ENCODE peak calls at places on chromosomes 3 and 15, in five cellular contexts. K is GM12878, T is H1, Q is HepG2, X is K562. P is an unnamed sample.

GRCh38 chr3:103712320-103713008 is 1277.6 kb downstream of the ZPLD1 start:
- DNase-seq in K (no peak), T (no peak), Q (no peak), X (no peak), P (no peak)

GRCh38 chr15:76286231-76286879 is 24.9 kb downstream of the ETFA start:
- DNase-seq in K (peak), T (no peak), Q (no peak), X (no peak), P (peak)

GRCh38 chr3:186506846-186507245 is 37.3 kb downstream of the CRYGS start:
- DNase-seq in K (no peak), T (no peak), Q (no peak), X (no peak), P (no peak)

GRCh38 chr15:28004143-28005003 is 94.7 kb downstream of the OCA2 start:
- DNase-seq in K (no peak), T (no peak), Q (no peak), X (no peak), P (no peak)

GRCh38 chr15:96058103-96058851 is 272.2 kb upstream of the NR2F2 start:
- DNase-seq in K (peak), T (no peak), Q (no peak), X (no peak), P (no peak)

GRCh38 chr3:133734305-133734704 is 11.9 kb upstream of the TF start:
- DNase-seq in K (no peak), T (no peak), Q (no peak), X (no peak), P (no peak)

GRCh38 chr15:92809880-92810361 is 90.2 kb upstream of the CHD2 start:
- DNase-seq in K (no peak), T (no peak), Q (no peak), X (no peak), P (no peak)

GRCh38 chr15:75065851-75066509 is 42.6 kb downstream of the PPCDC start:
- DNase-seq in K (no peak), T (no peak), Q (peak), X (peak), P (no peak)

GRCh38 chr15:75836953-75837321 is 6.3 kb upstream of the UBE2Q2 start:
- DNase-seq in K (peak), T (no peak), Q (no peak), X (no peak), P (peak)

GRCh38 chr15:80777137-80777536 is 2.0 kb upstream of the CEMIP start:
- DNase-seq in K (no peak), T (no peak), Q (no peak), X (no peak), P (no peak)

GRCh38 chr3:172517859-172518466 is 5.3 kb downstream of the TNFSF10 start:
- DNase-seq in K (no peak), T (no peak), Q (no peak), X (no peak), P (no peak)

GRCh38 chr3:25945836-25946235 is 155.9 kb downstream of the OXSM start:
- DNase-seq in K (no peak), T (no peak), Q (no peak), X (no peak), P (no peak)

GRCh38 chr15:48675436-48675835 is 29.9 kb upstream of the FBN1 start:
- DNase-seq in K (no peak), T (no peak), Q (no peak), X (no peak), P (no peak)

GRCh38 chr3:125207507-125207906 is 5.0 kb downstream of the SLC12A8 start:
- DNase-seq in K (no peak), T (no peak), Q (no peak), X (no peak), P (no peak)

DNA sequence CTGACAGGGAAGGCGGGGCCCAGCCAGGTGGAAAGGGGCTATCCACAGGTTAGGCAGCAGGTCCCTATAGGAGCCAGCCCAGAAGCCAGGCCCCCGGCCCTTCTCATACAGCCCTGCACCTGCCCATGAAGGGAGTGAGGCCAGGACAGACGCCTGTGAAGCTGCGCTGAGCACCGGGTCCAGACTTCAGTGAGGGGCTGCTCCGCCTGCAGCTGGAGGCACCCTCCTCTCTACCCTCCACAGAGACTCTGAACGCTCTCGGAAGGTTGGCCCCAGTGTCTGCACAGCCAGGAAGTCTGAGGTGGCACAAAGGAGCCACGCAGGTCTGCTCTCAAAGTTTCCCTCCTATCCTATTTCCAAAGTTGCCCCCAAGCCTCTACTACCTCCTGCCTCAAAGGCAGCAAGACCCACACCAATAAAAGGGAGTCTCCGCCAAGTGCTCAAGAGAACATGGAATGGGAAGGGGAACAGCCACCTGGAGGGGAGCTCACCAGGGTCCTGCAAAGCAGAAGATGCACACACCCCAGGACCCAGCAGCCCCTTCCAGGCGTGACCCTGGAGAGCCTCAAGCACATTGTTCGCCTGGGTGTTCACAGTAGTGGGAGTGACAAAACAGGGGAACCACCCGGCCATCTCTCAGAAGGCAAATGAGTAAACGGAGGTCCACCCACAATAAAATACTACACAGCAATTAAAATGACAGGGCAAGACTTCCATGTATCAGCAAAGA is 19.5 kb downstream of the XXYLT1 start:
- DNase-seq in K (no peak), T (no peak), Q (no peak), X (no peak), P (no peak)
- TF ChIP-seq TAF1 in K (no peak), T (no peak), Q (no peak), X (no peak), P (no peak)

DNA sequence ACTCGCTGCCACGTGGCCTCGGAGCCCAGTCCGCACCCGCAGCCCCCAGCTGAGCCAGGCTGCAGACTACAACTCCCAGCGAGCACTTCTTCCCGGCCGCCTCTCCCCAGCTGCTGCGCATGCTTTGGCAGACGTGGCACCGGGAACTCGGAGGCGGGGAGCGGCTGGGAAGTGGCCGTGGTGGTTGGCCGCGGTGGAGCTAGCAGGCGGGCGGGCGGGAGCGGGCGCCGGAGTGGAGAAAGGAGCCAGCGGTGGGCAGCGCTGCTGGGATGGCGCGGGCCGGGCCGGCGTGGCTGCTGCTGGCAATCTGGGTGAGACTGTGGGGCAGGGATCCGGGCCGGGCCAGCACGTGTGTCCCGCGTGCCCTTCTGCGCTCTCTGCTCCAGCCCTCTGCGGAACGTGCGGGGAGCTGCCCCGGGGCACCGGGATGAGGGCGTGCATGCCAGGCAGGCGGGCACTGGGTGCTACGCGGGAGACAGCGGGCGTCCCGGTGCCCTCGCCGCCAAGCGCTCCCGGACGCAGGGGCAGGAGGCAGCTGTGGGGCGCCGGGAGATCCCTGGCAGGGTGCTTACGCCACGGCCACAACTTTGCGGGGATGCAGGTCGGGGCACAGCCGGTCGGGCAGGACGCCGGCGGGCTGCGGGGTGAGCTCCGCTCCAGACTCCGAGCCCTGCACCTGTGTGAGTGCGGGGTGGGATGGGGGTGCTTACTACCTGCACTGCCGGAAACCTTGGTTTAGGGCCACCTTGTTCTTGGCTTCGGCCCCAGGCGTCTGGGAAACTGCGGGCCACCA is at the start of gene PDIA5:
- DNase-seq in K (peak), T (peak), Q (peak), X (peak), P (peak)
- TF ChIP-seq POLR2AphosphoS5 in K (no peak), T (peak), Q (peak), X (no peak), P (peak)

DNA sequence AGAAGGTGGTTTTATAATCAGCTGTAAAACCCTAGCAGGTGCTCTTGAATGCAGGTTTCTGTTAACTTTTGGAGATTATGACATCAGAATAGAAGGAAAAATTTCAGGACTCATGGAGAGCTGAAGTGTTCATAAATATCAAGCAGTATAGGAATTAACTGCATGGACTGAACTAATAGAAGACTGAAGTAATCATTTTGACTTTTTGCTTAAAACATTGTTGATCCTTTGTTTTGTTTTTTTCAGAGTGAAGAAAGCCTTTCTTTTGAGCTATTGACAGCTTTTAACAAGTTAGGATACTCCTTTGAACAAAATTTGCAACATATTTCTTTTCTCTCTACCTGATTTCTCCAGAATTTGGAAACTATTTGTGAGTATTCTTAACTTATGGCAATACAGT is 70.6 kb upstream of the DAZL start:
- DNase-seq in K (no peak), T (no peak), Q (no peak), X (no peak), P (no peak)
- TF ChIP-seq TAF1 in K (no peak), T (no peak), Q (no peak), X (no peak), P (no peak)

GRCh38 chr3:3296858-3297430 is 117.5 kb upstream of the CRBN start:
- DNase-seq in K (no peak), T (no peak), Q (no peak), X (no peak), P (no peak)
- TF ChIP-seq POLR2AphosphoS5 in K (no peak), T (no peak), Q (no peak), X (no peak), P (no peak)

DNA sequence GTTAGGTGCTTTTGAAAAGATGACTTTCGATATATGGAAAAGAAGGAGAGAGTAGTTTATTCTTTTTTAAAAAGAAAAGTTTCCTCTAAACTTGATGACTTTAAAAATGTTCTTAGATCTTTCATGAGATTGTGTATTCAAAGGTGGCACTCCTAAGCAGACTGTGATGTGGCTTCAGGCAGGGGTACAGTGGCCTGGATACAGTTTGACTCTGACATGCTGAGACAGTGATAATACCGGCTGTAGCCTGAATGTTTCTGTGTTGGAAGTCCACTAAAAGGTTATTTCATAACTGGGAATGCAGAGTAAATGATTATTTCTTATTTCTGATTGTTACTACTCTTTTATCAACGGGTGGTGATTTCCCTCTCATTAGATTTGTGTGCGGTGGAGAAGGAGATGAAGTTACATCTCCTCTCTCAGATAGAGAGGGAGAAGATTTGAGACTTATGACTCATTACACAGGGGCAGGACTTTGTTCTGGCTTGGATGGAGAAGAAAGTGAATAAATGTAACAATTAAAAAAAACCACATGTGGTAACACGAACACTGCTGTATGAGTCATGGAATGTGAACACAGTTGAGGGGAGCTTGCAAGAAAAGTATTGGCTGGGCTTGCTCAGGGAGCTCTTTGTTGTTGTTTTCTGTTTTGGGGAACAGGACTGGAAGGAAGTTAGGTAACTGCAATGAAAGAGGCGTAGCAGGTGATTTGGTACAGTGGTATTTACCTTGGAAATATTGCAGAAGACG is 21.6 kb downstream of the SPTSSB start:
- DNase-seq in K (no peak), T (no peak), Q (peak), X (no peak), P (no peak)
- TF ChIP-seq TAF1 in K (no peak), T (no peak), Q (no peak), X (no peak), P (no peak)

DNA sequence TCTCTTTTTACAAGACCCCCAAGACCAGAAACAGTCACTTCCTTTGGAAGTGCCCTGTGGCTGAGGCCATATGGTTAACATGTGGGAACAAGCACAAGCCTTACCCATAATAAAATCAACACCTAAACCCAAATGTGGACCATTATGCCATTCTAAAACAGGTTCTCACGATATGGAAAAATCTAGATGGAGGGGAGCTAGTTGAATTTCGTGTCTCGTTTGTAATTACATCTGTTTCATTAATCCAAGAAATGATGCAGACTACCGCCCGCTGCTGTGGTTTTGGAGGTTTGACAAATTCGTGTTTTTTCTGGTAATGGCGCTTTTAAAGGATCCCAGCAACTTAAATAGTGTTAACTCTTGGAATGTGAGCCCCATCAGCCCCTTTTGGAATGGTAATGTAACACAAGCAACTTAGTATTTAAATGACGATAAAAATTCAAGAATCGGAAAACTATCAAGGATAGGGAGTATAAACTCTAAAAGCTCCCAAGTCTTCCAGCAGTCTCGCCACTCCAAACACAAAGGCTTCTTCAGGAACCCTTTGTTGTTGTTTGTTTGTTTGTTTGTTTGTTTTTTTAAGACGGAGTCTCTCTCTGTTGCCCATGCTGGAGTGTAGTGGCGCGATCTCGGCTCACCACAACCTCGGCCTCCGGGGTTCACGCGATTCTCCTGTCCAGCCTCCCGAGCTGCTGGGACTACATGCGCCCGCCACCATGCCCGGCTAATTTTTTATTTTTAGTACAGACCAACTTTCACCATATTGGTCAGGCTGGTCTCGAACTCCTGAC is 1.1 kb downstream of the CNBP start:
- DNase-seq in K (no peak), T (no peak), Q (no peak), X (no peak), P (no peak)
- TF ChIP-seq POLR2AphosphoS5 in K (peak), T (peak), Q (no peak), X (no peak), P (peak)